ENCODE peak calls at places on chromosomes 4 and X, in seven cellular contexts. T is posterior vena cava; G is activated T-cell treated with anti-CD3 and anti-CD28 coated beads, Interleukin-2, amount 50 U/mL, for 72 hours; J is endothelial cell; F is body of pancreas; O is cardiac fibroblast; H is bronchial epithelial cell. Q is an unnamed sample.

GRCh38 chrX:11665144-11666040 is at the start of gene ARHGAP6:
- DNase-seq in T (peak; percentile 82), G (no peak), J (peak; percentile 37), F (peak; percentile 12), O (peak; percentile 72), H (peak; percentile 0), Q (peak; percentile 28)

GRCh38 chrX:12802741-12803140 is 11.5 kb downstream of the PRPS2 start:
- DNase-seq in T (no peak), G (no peak), J (no peak), F (no peak), O (no peak), H (no peak), Q (no peak)

GRCh38 chr4:7015383-7016035 is 27.7 kb upstream of the TADA2B start:
- DNase-seq in T (peak; percentile 62), G (no peak), J (no peak), F (no peak), O (peak; percentile 38), H (no peak), Q (no peak)

GRCh38 chr4:186760576-186760975 is 36.9 kb upstream of the FAT1 start:
- DNase-seq in T (no peak), G (no peak), J (no peak), F (no peak), O (peak; percentile 51), H (peak; percentile 61), Q (peak; percentile 73)

GRCh38 chrX:17738002-17738713 is 865 bp downstream of the SCML1 start:
- DNase-seq in T (peak; percentile 85), G (peak; percentile 34), J (peak; percentile 29), F (peak; percentile 43), O (peak; percentile 14), H (peak; percentile 24), Q (no peak)

GRCh38 chr4:161869511-161869910 is 294.3 kb downstream of the FSTL5 start:
- DNase-seq in T (no peak), G (no peak), J (no peak), F (no peak), O (no peak), H (no peak), Q (no peak)

GRCh38 chr4:5982156-5982973 is 35.9 kb downstream of the C4orf50 start:
- DNase-seq in T (peak; percentile 47), G (no peak), J (no peak), F (no peak), O (no peak), H (no peak), Q (no peak)

GRCh38 chr4:164748375-164748774 is 5.6 kb upstream of the SMIM31 start:
- DNase-seq in T (no peak), G (no peak), J (no peak), F (no peak), O (peak; percentile 41), H (peak; percentile 23), Q (no peak)

GRCh38 chrX:67777148-67777547 is 233.3 kb downstream of the AR start:
- DNase-seq in T (no peak), G (no peak), J (no peak), F (no peak), O (no peak), H (no peak), Q (no peak)

Q was measured in NCI-H226.